ENCODE peak calls at places on chromosomes 3 and 15, in nine cellular contexts. One of them, this sample, is unnamed.

GRCh38 chr3:39176025-39176714 is 16.2 kb downstream of the XIRP1 start:
- DNase-seq in Right ventricle myocardium superior: no peak
- DNase-seq in choroid plexus epithelial cell: no peak
- DNase-seq in activated CD4-positive, alpha-beta T cell treated with anti-CD3 and anti-CD28 coated beads, Interleukin-2, amount 10 ng/mL, durations not matched to agents 7 days and 5 days: no peak
- DNase-seq in fibroblast of pulmonary artery: no peak
- DNase-seq in H9: no peak
- DNase-seq in NCI-H345: no peak
- DNase-seq in caudate nucleus: no peak
- DNase-seq in iris pigment epithelial cell: no peak
- DNase-seq in this sample: no peak

GRCh38 chr3:49132437-49133225 is at the start of gene LAMB2:
- DNase-seq in Right ventricle myocardium superior: peak
- DNase-seq in choroid plexus epithelial cell: peak
- DNase-seq in activated CD4-positive, alpha-beta T cell treated with anti-CD3 and anti-CD28 coated beads, Interleukin-2, amount 10 ng/mL, durations not matched to agents 7 days and 5 days: no peak
- DNase-seq in fibroblast of pulmonary artery: peak
- DNase-seq in H9: peak
- DNase-seq in NCI-H345: peak
- DNase-seq in caudate nucleus: peak
- DNase-seq in iris pigment epithelial cell: peak
- DNase-seq in this sample: no peak

GRCh38 chr3:178736300-178736699 is 200.1 kb downstream of the KCNMB2 start:
- DNase-seq in Right ventricle myocardium superior: no peak
- DNase-seq in choroid plexus epithelial cell: no peak
- DNase-seq in activated CD4-positive, alpha-beta T cell treated with anti-CD3 and anti-CD28 coated beads, Interleukin-2, amount 10 ng/mL, durations not matched to agents 7 days and 5 days: no peak
- DNase-seq in fibroblast of pulmonary artery: no peak
- DNase-seq in H9: no peak
- DNase-seq in NCI-H345: no peak
- DNase-seq in caudate nucleus: no peak
- DNase-seq in iris pigment epithelial cell: no peak
- DNase-seq in this sample: no peak

GRCh38 chr3:86702381-86702958 is 288.5 kb downstream of the VGLL3 start:
- DNase-seq in Right ventricle myocardium superior: no peak
- DNase-seq in choroid plexus epithelial cell: peak
- DNase-seq in activated CD4-positive, alpha-beta T cell treated with anti-CD3 and anti-CD28 coated beads, Interleukin-2, amount 10 ng/mL, durations not matched to agents 7 days and 5 days: no peak
- DNase-seq in fibroblast of pulmonary artery: peak
- DNase-seq in H9: no peak
- DNase-seq in NCI-H345: no peak
- DNase-seq in caudate nucleus: no peak
- DNase-seq in iris pigment epithelial cell: peak
- DNase-seq in this sample: no peak

GRCh38 chr3:11091088-11091590 is 63.2 kb upstream of the HRH1 start:
- DNase-seq in Right ventricle myocardium superior: peak
- DNase-seq in choroid plexus epithelial cell: no peak
- DNase-seq in activated CD4-positive, alpha-beta T cell treated with anti-CD3 and anti-CD28 coated beads, Interleukin-2, amount 10 ng/mL, durations not matched to agents 7 days and 5 days: no peak
- DNase-seq in fibroblast of pulmonary artery: peak
- DNase-seq in H9: no peak
- DNase-seq in NCI-H345: no peak
- DNase-seq in caudate nucleus: no peak
- DNase-seq in iris pigment epithelial cell: no peak
- DNase-seq in this sample: no peak

GRCh38 chr3:142656595-142656994 is 60.4 kb downstream of the PLS1 start:
- DNase-seq in Right ventricle myocardium superior: no peak
- DNase-seq in choroid plexus epithelial cell: no peak
- DNase-seq in activated CD4-positive, alpha-beta T cell treated with anti-CD3 and anti-CD28 coated beads, Interleukin-2, amount 10 ng/mL, durations not matched to agents 7 days and 5 days: no peak
- DNase-seq in fibroblast of pulmonary artery: no peak
- DNase-seq in H9: no peak
- DNase-seq in NCI-H345: no peak
- DNase-seq in caudate nucleus: no peak
- DNase-seq in iris pigment epithelial cell: no peak
- DNase-seq in this sample: no peak

GRCh38 chr3:142960322-142960850 is 3.1 kb downstream of the PAQR9 start:
- DNase-seq in Right ventricle myocardium superior: no peak
- DNase-seq in choroid plexus epithelial cell: no peak
- DNase-seq in activated CD4-positive, alpha-beta T cell treated with anti-CD3 and anti-CD28 coated beads, Interleukin-2, amount 10 ng/mL, durations not matched to agents 7 days and 5 days: no peak
- DNase-seq in fibroblast of pulmonary artery: no peak
- DNase-seq in H9: no peak
- DNase-seq in NCI-H345: no peak
- DNase-seq in caudate nucleus: no peak
- DNase-seq in iris pigment epithelial cell: no peak
- DNase-seq in this sample: no peak

GRCh38 chr15:60918234-60918964 is 310.7 kb downstream of the RORA start:
- DNase-seq in Right ventricle myocardium superior: no peak
- DNase-seq in choroid plexus epithelial cell: no peak
- DNase-seq in activated CD4-positive, alpha-beta T cell treated with anti-CD3 and anti-CD28 coated beads, Interleukin-2, amount 10 ng/mL, durations not matched to agents 7 days and 5 days: no peak
- DNase-seq in fibroblast of pulmonary artery: no peak
- DNase-seq in H9: no peak
- DNase-seq in NCI-H345: no peak
- DNase-seq in caudate nucleus: no peak
- DNase-seq in iris pigment epithelial cell: no peak
- DNase-seq in this sample: no peak

GRCh38 chr3:1847571-1847970 is 251.1 kb upstream of the CNTN4 start:
- DNase-seq in Right ventricle myocardium superior: no peak
- DNase-seq in choroid plexus epithelial cell: no peak
- DNase-seq in activated CD4-positive, alpha-beta T cell treated with anti-CD3 and anti-CD28 coated beads, Interleukin-2, amount 10 ng/mL, durations not matched to agents 7 days and 5 days: no peak
- DNase-seq in fibroblast of pulmonary artery: no peak
- DNase-seq in H9: no peak
- DNase-seq in NCI-H345: no peak
- DNase-seq in caudate nucleus: no peak
- DNase-seq in iris pigment epithelial cell: no peak
- DNase-seq in this sample: no peak

GRCh38 chr3:50248387-50248786 is 12.4 kb downstream of the GNAI2 start:
- DNase-seq in Right ventricle myocardium superior: peak
- DNase-seq in choroid plexus epithelial cell: no peak
- DNase-seq in activated CD4-positive, alpha-beta T cell treated with anti-CD3 and anti-CD28 coated beads, Interleukin-2, amount 10 ng/mL, durations not matched to agents 7 days and 5 days: no peak
- DNase-seq in fibroblast of pulmonary artery: no peak
- DNase-seq in H9: no peak
- DNase-seq in NCI-H345: no peak
- DNase-seq in caudate nucleus: no peak
- DNase-seq in iris pigment epithelial cell: no peak
- DNase-seq in this sample: no peak

GRCh38 chr3:14285526-14285925 is 106.9 kb downstream of the LSM3 start:
- DNase-seq in Right ventricle myocardium superior: no peak
- DNase-seq in choroid plexus epithelial cell: no peak
- DNase-seq in activated CD4-positive, alpha-beta T cell treated with anti-CD3 and anti-CD28 coated beads, Interleukin-2, amount 10 ng/mL, durations not matched to agents 7 days and 5 days: no peak
- DNase-seq in fibroblast of pulmonary artery: no peak
- DNase-seq in H9: no peak
- DNase-seq in NCI-H345: no peak
- DNase-seq in caudate nucleus: no peak
- DNase-seq in iris pigment epithelial cell: no peak
- DNase-seq in this sample: peak

This sample was measured in NCI-H1694.